ENCODE peak calls at places on chromosomes 7 and 10, in five cellular contexts. B is upper lobe of left lung, P is colonic mucosa, O is transverse colon, L is fibroblast of lung. K is an unnamed sample.

GRCh38 chr10:29746080-29746797 is 111.5 kb upstream of the SVIL start:
- DNase-seq in L (peak; percentile 47), P (no peak), B (no peak), O (no peak), K (no peak)

GRCh38 chr7:120273476-120273975 is 551 bp downstream of the KCND2 start:
- DNase-seq in L (peak; percentile 28), P (no peak), O (no peak), B (peak; percentile 79), K (no peak)

GRCh38 chr10:122176232-122176865 is 94.7 kb upstream of the BTBD16 start:
- DNase-seq in L (no peak), P (no peak), B (no peak), O (no peak), K (no peak)

GRCh38 chr10:86752311-86752710 is 4.1 kb upstream of the BMPR1A start:
- DNase-seq in B (no peak), L (no peak), O (peak; percentile 37), P (peak; percentile 71), K (no peak)

GRCh38 chr10:92267343-92267742 is 23.5 kb downstream of the CPEB3 start:
- DNase-seq in O (no peak), P (no peak), B (no peak), L (no peak), K (no peak)

GRCh38 chr7:96174812-96175211 is 147.1 kb downstream of the SLC25A13 start:
- DNase-seq in O (no peak), L (no peak), P (no peak), B (no peak), K (no peak)

GRCh38 chr7:115635367-115635766 is 395.2 kb downstream of the TFEC start:
- DNase-seq in P (no peak), B (no peak), L (peak; percentile 84), O (no peak), K (no peak)

GRCh38 chr10:62021978-62022802 is 120.7 kb downstream of the ARID5B start:
- DNase-seq in O (no peak), L (no peak), P (no peak), B (no peak), K (no peak)

GRCh38 chr7:84237533-84238173 is 43.1 kb upstream of the SEMA3A start:
- DNase-seq in L (peak; percentile 95), P (no peak), O (no peak), B (no peak), K (no peak)

GRCh38 chr7:2800923-2801682 is 43.0 kb downstream of the GNA12 start:
- DNase-seq in O (no peak), P (no peak), L (peak; percentile 89), B (no peak), K (no peak)

GRCh38 chr10:47143072-47143471 is 156.9 kb upstream of the GDF10 start:
- DNase-seq in L (no peak), P (no peak), O (no peak), B (no peak), K (no peak)

GRCh38 chr7:106626376-106627293 is 34.3 kb downstream of the CCDC71L start:
- DNase-seq in O (peak; percentile 30), B (no peak), L (no peak), P (peak; percentile 31), K (no peak)

GRCh38 chr10:97188234-97188847 is 2.6 kb upstream of the SLIT1 start:
- DNase-seq in L (no peak), B (no peak), O (no peak), P (no peak), K (no peak)

GRCh38 chr10:112565434-112566053 is 118.5 kb downstream of the VTI1A start:
- DNase-seq in P (peak; percentile 61), L (peak; percentile 83), B (no peak), O (peak; percentile 32), K (no peak)

GRCh38 chr7:76386691-76387260 is 22.7 kb downstream of the SSC4D start:
- DNase-seq in L (no peak), O (no peak), B (no peak), P (no peak), K (no peak)

GRCh38 chr10:63798599-63799498 is 277.6 kb downstream of the REEP3 start:
- DNase-seq in P (peak; percentile 42), L (peak; percentile 96), B (no peak), O (peak; percentile 33), K (no peak)

GRCh38 chr10:125123363-125124113 is 36.8 kb downstream of the CTBP2 start:
- DNase-seq in O (peak; percentile 90), B (no peak), L (peak; percentile 93), P (peak; percentile 93), K (no peak)

GRCh38 chr7:65444899-65445823 is 71.5 kb downstream of the ZNF92 start:
- DNase-seq in B (no peak), O (no peak), P (no peak), L (no peak), K (no peak)

GRCh38 chr10:91796332-91797076 is 1.7 kb upstream of the TNKS2 start:
- DNase-seq in P (peak; percentile 70), O (peak; percentile 66), B (no peak), L (no peak), K (no peak)

GRCh38 chr10:92816106-92816505 is 32.2 kb upstream of the EXOC6 start:
- DNase-seq in L (peak; percentile 16), O (no peak), B (no peak), P (no peak), K (no peak)

GRCh38 chr7:120858299-120858636 is 324 bp upstream of the TSPAN12 start:
- DNase-seq in B (no peak), L (no peak), P (no peak), O (no peak), K (no peak)

GRCh38 chr10:28137907-28138880 is 139.3 kb upstream of the ODAD2 start:
- DNase-seq in P (no peak), O (no peak), B (no peak), L (no peak), K (no peak)

GRCh38 chr7:19754521-19755116 is 18.8 kb downstream of the TMEM196 start:
- DNase-seq in P (no peak), O (no peak), B (no peak), L (peak; percentile 61), K (no peak)

GRCh38 chr7:114663502-114663901 is 248.9 kb downstream of the FOXP2 start:
- DNase-seq in O (peak; percentile 8), L (peak; percentile 69), B (no peak), P (no peak), K (no peak)

GRCh38 chr7:135771961-135772638 is 23.5 kb upstream of the FAM180A start:
- DNase-seq in P (no peak), L (peak; percentile 68), B (no peak), O (no peak), K (no peak)

GRCh38 chr7:37031571-37032257 is 307.4 kb upstream of the AOAH start:
- DNase-seq in L (peak; percentile 99), P (peak; percentile 75), O (peak; percentile 54), B (no peak), K (peak; percentile 96)

GRCh38 chr10:43225004-43225786 is 41.7 kb downstream of the RASGEF1A start:
- DNase-seq in L (no peak), O (peak; percentile 2), P (no peak), B (no peak), K (no peak)
- H3K27ac ChIP-seq in L (no peak overlapping the region), O (no peak overlapping the region), P (no peak overlapping the region), B (no peak overlapping the region), K (no peak overlapping the region)

GRCh38 chr10:89702121-89702480 is 711 bp downstream of the KIF20B start:
- DNase-seq in L (peak; percentile 22), O (no peak), B (no peak), P (peak; percentile 25), K (no peak)

GRCh38 chr10:89697946-89698345 is 3.4 kb upstream of the KIF20B start:
- DNase-seq in L (no peak), O (no peak), P (no peak), B (no peak), K (no peak)

GRCh38 chr10:89700914-89701237 is 514 bp upstream of the KIF20B start:
- DNase-seq in O (no peak), B (no peak), P (no peak), L (no peak), K (no peak)

GRCh38 chr10:89701238-89702120 is at the start of gene KIF20B:
- DNase-seq in O (peak; percentile 96), L (peak; percentile 96), B (peak; percentile 97), P (peak; percentile 97), K (peak; percentile 97)

DNA sequence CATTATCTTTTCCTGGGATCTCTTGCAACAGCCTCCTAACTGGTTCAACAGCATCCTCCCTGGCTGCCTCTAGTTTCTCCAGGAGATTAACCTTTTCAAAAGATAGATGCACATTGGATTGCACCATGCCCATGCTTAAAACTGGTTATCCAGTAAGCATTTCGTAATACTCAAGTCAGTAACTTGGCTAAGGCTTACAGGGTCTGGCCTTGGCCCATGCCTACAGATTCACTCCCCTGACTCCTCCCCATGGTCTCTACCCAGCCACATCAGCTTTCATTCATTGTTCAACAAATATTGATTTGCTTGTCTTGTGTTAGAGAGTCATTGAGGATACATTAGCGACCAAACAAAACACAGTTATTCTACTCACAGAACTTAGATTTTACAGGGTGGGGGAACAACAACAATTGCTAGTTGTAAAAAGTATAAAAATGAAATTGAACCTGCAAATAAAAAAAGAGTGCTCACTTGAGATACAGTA is 1.8 kb upstream of the KIF20B start:
- DNase-seq in L (peak; percentile 37), O (no peak), B (no peak), P (no peak), K (no peak)
- H3K4me3 ChIP-seq in L (no peak overlapping the region), O (no peak overlapping the region), B (no peak overlapping the region), P (no peak overlapping the region), K (no peak overlapping the region)

GRCh38 chr10:89891006-89891405 is 189.6 kb downstream of the KIF20B start:
- DNase-seq in L (no peak), B (no peak), O (no peak), P (no peak), K (no peak)

GRCh38 chr10:89887830-89888229 is 186.4 kb downstream of the KIF20B start:
- DNase-seq in B (no peak), P (no peak), O (no peak), L (peak; percentile 22), K (no peak)

GRCh38 chr10:89887406-89887805 is 186.0 kb downstream of the KIF20B start:
- DNase-seq in O (no peak), L (no peak), B (no peak), P (no peak), K (no peak)

GRCh38 chr10:89889610-89890009 is 188.2 kb downstream of the KIF20B start:
- DNase-seq in L (no peak), P (no peak), B (no peak), O (no peak), K (no peak)

GRCh38 chr10:89888647-89889046 is 187.3 kb downstream of the KIF20B start:
- DNase-seq in O (no peak), L (no peak), B (no peak), P (no peak), K (no peak)
- H3K27ac ChIP-seq in O (peak overlapping the region; percentile 57), L (no peak overlapping the region), B (no peak overlapping the region), P (no peak overlapping the region), K (no peak overlapping the region)

DNA sequence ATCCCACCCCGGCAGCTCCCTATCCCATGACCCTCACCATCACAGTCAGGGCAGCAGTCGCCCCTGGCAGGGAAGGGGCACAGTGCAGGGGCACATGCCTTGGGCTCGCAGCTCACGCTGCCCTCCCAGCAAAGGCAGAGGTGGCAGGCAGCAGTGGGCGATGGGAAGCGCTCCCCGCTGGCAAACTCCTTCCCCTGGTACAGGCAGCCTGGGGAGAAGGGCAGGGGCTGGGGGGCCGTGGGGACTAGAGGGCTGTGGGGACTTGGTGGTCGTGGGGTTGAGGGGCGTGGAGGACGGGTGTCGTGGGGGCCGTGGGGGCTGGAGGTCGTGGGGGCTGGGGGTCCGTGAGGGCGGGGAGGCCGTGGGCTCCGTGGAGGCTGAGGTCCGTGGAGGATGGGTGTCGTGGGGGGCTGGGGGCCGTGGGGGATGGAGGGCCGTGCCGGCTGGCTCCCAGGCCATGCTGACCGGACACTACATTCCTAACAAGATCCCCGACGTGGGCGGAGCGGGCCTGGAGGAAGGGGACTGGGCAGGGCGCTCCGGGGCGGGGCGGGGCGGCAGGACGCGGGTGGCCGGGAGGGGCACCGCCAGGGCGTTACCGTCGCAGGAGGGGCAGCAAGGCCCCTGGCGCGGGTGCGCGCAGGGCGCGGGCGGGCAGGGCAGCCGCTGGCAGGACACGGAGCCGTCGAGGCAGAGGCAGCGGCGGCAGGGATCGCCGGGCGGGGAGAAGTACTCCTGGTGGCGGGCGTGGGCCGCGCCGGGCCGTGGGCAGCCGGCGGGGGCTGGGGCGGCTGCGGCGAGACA is 20.0 kb downstream of the KCP start:
- DNase-seq in L (no peak), O (peak; percentile 74), P (peak; percentile 65), B (peak; percentile 89), K (no peak)
- H3K4me3 ChIP-seq in L (no peak overlapping the region), O (no peak overlapping the region), P (peak overlapping the region; percentile 22), B (peak overlapping the region; percentile 35), K (peak overlapping the region; percentile 37)